ENCODE peak calls at places on chromosome 22, in four cellular contexts. One of them, this sample, is unnamed.

GRCh38 chr22:25048659-25049657 is 96.4 kb downstream of the KIAA1671 start:
- DNase-seq in GM12878: no peak
- DNase-seq in HCT116: peak; percentile 46
- DNase-seq in H1: peak; percentile 84
- DNase-seq in this sample: peak; percentile 81

GRCh38 chr22:17213976-17214375 is 5.3 kb downstream of the ADA2 start:
- DNase-seq in GM12878: no peak
- DNase-seq in HCT116: peak; percentile 40
- DNase-seq in H1: peak; percentile 72
- DNase-seq in this sample: peak; percentile 72

GRCh38 chr22:30183861-30184278 is 62.7 kb downstream of the LIF start:
- DNase-seq in GM12878: no peak
- DNase-seq in HCT116: no peak
- DNase-seq in H1: no peak
- DNase-seq in this sample: no peak

GRCh38 chr22:30922151-30922611 is 46.4 kb downstream of the MORC2 start:
- DNase-seq in GM12878: peak; percentile 60
- DNase-seq in HCT116: no peak
- DNase-seq in H1: no peak
- DNase-seq in this sample: no peak

GRCh38 chr22:49347376-49347775 is 480.3 kb downstream of the BRD1 start:
- DNase-seq in GM12878: no peak
- DNase-seq in HCT116: no peak
- DNase-seq in H1: no peak
- DNase-seq in this sample: peak; percentile 5

GRCh38 chr22:35608088-35608487 is 9.0 kb downstream of the MB start:
- DNase-seq in GM12878: no peak
- DNase-seq in HCT116: no peak
- DNase-seq in H1: no peak
- DNase-seq in this sample: no peak

GRCh38 chr22:29706991-29707390 is 12.8 kb upstream of the CABP7 start:
- DNase-seq in GM12878: no peak
- DNase-seq in HCT116: no peak
- DNase-seq in H1: no peak
- DNase-seq in this sample: no peak

GRCh38 chr22:17272511-17272991 is 53.3 kb upstream of the ADA2 start:
- DNase-seq in GM12878: no peak
- DNase-seq in HCT116: no peak
- DNase-seq in H1: peak; percentile 71
- DNase-seq in this sample: peak; percentile 65

GRCh38 chr22:18031670-18032454 is 7.5 kb upstream of the MICAL3 start:
- DNase-seq in GM12878: no peak
- DNase-seq in HCT116: peak; percentile 82
- DNase-seq in H1: no peak
- DNase-seq in this sample: no peak

GRCh38 chr22:19776433-19777031 is 16.0 kb downstream of the TBX1 start:
- DNase-seq in GM12878: no peak
- DNase-seq in HCT116: no peak
- DNase-seq in H1: no peak
- DNase-seq in this sample: peak; percentile 7

GRCh38 chr22:37470087-37470445 is 16.1 kb downstream of the MFNG start:
- DNase-seq in GM12878: no peak
- DNase-seq in HCT116: no peak
- DNase-seq in H1: no peak
- DNase-seq in this sample: no peak

GRCh38 chr22:49073873-49074417 is 753.7 kb downstream of the BRD1 start:
- DNase-seq in GM12878: no peak
- DNase-seq in HCT116: no peak
- DNase-seq in H1: no peak
- DNase-seq in this sample: no peak

GRCh38 chr22:50341977-50342650 is 1.0 kb upstream of the PPP6R2 start:
- DNase-seq in GM12878: no peak
- DNase-seq in HCT116: peak; percentile 70
- DNase-seq in H1: peak; percentile 96
- DNase-seq in this sample: peak; percentile 96

GRCh38 chr22:36201630-36202312 is at the start of gene APOL4:
- DNase-seq in GM12878: no peak
- DNase-seq in HCT116: no peak
- DNase-seq in H1: no peak
- DNase-seq in this sample: no peak

GRCh38 chr22:26016916-26017315 is 152.3 kb upstream of the SEZ6L start:
- DNase-seq in GM12878: no peak
- DNase-seq in HCT116: no peak
- DNase-seq in H1: no peak
- DNase-seq in this sample: no peak

GRCh38 chr22:47391169-47392053 is 629.0 kb downstream of the TBC1D22A start:
- DNase-seq in GM12878: no peak
- DNase-seq in HCT116: no peak
- DNase-seq in H1: no peak
- DNase-seq in this sample: no peak

GRCh38 chr22:31143537-31143936 is 3.2 kb upstream of the PLA2G3 start:
- DNase-seq in GM12878: no peak
- DNase-seq in HCT116: no peak
- DNase-seq in H1: no peak
- DNase-seq in this sample: no peak

GRCh38 chr22:31843526-31843925 is 89.7 kb downstream of the DEPDC5 start:
- DNase-seq in GM12878: no peak
- DNase-seq in HCT116: no peak
- DNase-seq in H1: no peak
- DNase-seq in this sample: no peak

GRCh38 chr22:50051930-50052329 is 6.2 kb downstream of the TTLL8 start:
- DNase-seq in GM12878: no peak
- DNase-seq in HCT116: no peak
- DNase-seq in H1: no peak
- DNase-seq in this sample: no peak

GRCh38 chr22:50530857-50531545 is 1.2 kb upstream of the TYMP start:
- DNase-seq in GM12878: no peak
- DNase-seq in HCT116: peak; percentile 76
- DNase-seq in H1: peak; percentile 82
- DNase-seq in this sample: peak; percentile 79

GRCh38 chr22:26681395-26681821 is 24.0 kb downstream of the MIAT start:
- DNase-seq in GM12878: no peak
- DNase-seq in HCT116: no peak
- DNase-seq in H1: peak; percentile 60
- DNase-seq in this sample: peak; percentile 68

GRCh38 chr22:30201970-30202369 is 44.6 kb downstream of the LIF start:
- DNase-seq in GM12878: no peak
- DNase-seq in HCT116: no peak
- DNase-seq in H1: no peak
- DNase-seq in this sample: no peak

GRCh38 chr22:44689173-44689572 is 12.8 kb upstream of the PRR5 start:
- DNase-seq in GM12878: no peak
- DNase-seq in HCT116: peak; percentile 51
- DNase-seq in H1: no peak
- DNase-seq in this sample: no peak

GRCh38 chr22:44684506-44685383 is 17.3 kb upstream of the PRR5 start:
- DNase-seq in GM12878: peak; percentile 63
- DNase-seq in HCT116: peak; percentile 83
- DNase-seq in H1: peak; percentile 92
- DNase-seq in this sample: peak; percentile 92

GRCh38 chr22:44685384-44686056 is 16.5 kb upstream of the PRR5 start:
- DNase-seq in GM12878: peak; percentile 71
- DNase-seq in HCT116: peak; percentile 35
- DNase-seq in H1: peak; percentile 75
- DNase-seq in this sample: peak; percentile 64

GRCh38 chr22:44689915-44690524 is 12.0 kb upstream of the PRR5 start:
- DNase-seq in GM12878: no peak
- DNase-seq in HCT116: no peak
- DNase-seq in H1: no peak
- DNase-seq in this sample: no peak

GRCh38 chr22:44686873-44687600 is 15.0 kb upstream of the PRR5 start:
- DNase-seq in GM12878: no peak
- DNase-seq in HCT116: no peak
- DNase-seq in H1: no peak
- DNase-seq in this sample: no peak
- TF ChIP-seq ATF3 in GM12878: no peak
- TF ChIP-seq ATF3 in HCT116: no peak
- TF ChIP-seq ATF3 in H1: no peak
- TF ChIP-seq ATF3 in this sample: no peak

GRCh38 chr22:33000342-33001280 is 57.6 kb downstream of the SYN3 start:
- DNase-seq in GM12878: no peak
- DNase-seq in HCT116: no peak
- DNase-seq in H1: peak; percentile 92
- DNase-seq in this sample: peak; percentile 89
- TF ChIP-seq ATF3 in GM12878: no peak
- TF ChIP-seq ATF3 in HCT116: no peak
- TF ChIP-seq ATF3 in H1: no peak
- TF ChIP-seq ATF3 in this sample: no peak

DNA sequence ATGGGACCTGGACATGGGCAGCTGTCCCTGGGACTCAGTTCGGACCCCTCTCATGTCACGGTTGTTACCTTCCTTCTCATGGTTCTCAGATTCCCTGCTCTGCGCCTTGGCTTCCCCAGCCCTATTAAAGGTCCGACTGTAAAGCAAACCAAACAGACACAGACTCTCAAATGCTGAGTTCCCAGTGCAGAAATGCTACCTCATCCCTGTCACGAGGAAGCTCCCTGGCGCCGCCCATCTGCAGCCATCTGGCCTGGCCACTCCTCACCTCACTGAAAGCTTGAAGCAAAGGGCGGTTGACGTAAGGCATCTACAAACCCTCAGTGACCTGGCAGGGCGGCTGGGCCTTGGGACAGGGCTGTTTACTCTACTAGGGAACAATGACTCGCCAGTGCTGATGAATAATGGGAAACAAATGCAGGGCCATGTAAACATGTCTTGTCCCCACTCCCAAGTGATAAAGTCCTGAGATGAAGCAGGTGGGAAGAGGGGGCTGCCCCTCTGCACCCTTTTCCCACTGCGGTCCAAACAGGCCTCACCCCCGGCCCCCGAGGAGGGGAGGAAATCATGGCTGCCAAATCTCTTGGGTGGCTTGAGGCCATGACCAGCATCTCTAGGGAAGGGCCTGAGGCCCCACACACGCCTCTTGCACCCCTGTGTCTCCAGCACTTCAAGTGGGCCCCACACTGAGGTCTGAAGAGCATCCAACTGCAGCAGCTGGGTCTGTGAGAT is 49.3 kb downstream of the SCUBE1 start:
- DNase-seq in GM12878: no peak
- DNase-seq in HCT116: no peak
- DNase-seq in H1: no peak
- DNase-seq in this sample: no peak
- TF ChIP-seq ATF3 in GM12878: no peak
- TF ChIP-seq ATF3 in HCT116: no peak
- TF ChIP-seq ATF3 in H1: no peak
- TF ChIP-seq ATF3 in this sample: no peak

GRCh38 chr22:28246392-28246791 is 327.3 kb upstream of the PITPNB start:
- DNase-seq in GM12878: no peak
- DNase-seq in HCT116: no peak
- DNase-seq in H1: no peak
- DNase-seq in this sample: no peak
- TF ChIP-seq ATF3 in GM12878: no peak
- TF ChIP-seq ATF3 in HCT116: no peak
- TF ChIP-seq ATF3 in H1: no peak
- TF ChIP-seq ATF3 in this sample: no peak

DNA sequence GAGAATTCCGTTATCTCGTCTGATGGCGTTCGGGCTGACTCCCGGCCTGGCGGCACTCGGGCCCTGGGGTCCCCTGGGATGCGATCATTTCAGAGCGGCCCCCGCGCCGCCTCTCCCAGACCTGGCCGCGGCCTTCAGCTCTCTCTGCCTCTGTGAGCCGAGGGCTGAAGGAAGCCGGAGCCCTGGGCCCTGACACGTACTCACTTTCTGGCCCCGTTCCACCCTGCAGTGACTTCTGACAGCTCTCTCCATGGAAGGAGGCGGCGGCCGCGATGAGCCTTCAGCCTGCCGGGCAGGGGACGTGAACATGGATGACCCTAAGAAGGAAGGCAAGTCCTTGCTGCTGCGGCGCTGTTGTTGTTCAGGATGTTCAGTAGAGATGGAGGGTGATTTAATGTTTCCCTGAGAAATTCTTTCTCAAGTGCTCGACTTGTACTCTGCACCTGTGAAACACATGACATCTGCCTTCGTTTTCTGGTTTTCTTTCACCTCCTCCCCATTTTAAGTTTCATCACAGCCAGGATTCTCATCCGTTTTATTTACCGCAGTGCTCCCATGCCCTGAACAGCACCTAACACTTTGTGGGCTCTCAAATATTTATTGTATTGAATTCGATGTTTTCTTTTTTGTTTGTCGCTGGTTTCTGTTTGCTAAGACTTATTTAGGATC is 615 bp downstream of the GTSE1 start:
- DNase-seq in GM12878: no peak
- DNase-seq in HCT116: no peak
- DNase-seq in H1: no peak
- DNase-seq in this sample: peak; percentile 45
- TF ChIP-seq ATF3 in GM12878: no peak
- TF ChIP-seq ATF3 in HCT116: no peak
- TF ChIP-seq ATF3 in H1: no peak
- TF ChIP-seq ATF3 in this sample: no peak

GRCh38 chr22:38572065-38572464 is 2.1 kb upstream of the DMC1 start:
- DNase-seq in GM12878: peak; percentile 12
- DNase-seq in HCT116: peak; percentile 24
- DNase-seq in H1: peak; percentile 41
- DNase-seq in this sample: no peak
- TF ChIP-seq ATF3 in GM12878: no peak
- TF ChIP-seq ATF3 in HCT116: no peak
- TF ChIP-seq ATF3 in H1: no peak
- TF ChIP-seq ATF3 in this sample: no peak

GRCh38 chr22:40001800-40002577 is 7.2 kb downstream of the FAM83F start:
- DNase-seq in GM12878: no peak
- DNase-seq in HCT116: no peak
- DNase-seq in H1: no peak
- DNase-seq in this sample: no peak
- TF ChIP-seq ATF3 in GM12878: no peak
- TF ChIP-seq ATF3 in HCT116: no peak
- TF ChIP-seq ATF3 in H1: no peak
- TF ChIP-seq ATF3 in this sample: no peak

GRCh38 chr22:45907378-45907777 is 69.6 kb downstream of the WNT7B start:
- DNase-seq in GM12878: no peak
- DNase-seq in HCT116: no peak
- DNase-seq in H1: no peak
- DNase-seq in this sample: no peak
- TF ChIP-seq ATF3 in GM12878: no peak
- TF ChIP-seq ATF3 in HCT116: no peak
- TF ChIP-seq ATF3 in H1: no peak
- TF ChIP-seq ATF3 in this sample: no peak

This sample was measured in WTC11.